ENCODE peak calls at places on chromosomes 2 and 18, in four cellular contexts. S, W, E and Y are unnamed samples. For H3K4me1 and H3K36me3, the result is how much of the 10 kb centered on the place peaks cover.

GRCh38 chr2:171287036-171287435 is 126.3 kb upstream of the TLK1 start:
- DNase-seq in S (no peak), W (no peak), E (no peak), Y (no peak)

GRCh38 chr18:23077493-23078256 is 57.6 kb upstream of the CABLES1 start:
- DNase-seq in S (no peak), W (peak), E (no peak), Y (no peak)

GRCh38 chr2:226329180-226329579 is 470.4 kb downstream of the IRS1 start:
- DNase-seq in S (no peak), W (no peak), E (no peak), Y (no peak)

GRCh38 chr2:54422072-54422581 is 34.0 kb upstream of the SPTBN1 start:
- DNase-seq in S (no peak), W (no peak), E (no peak), Y (no peak)

GRCh38 chr18:9806905-9807304 is 78.9 kb upstream of the TXNDC2 start:
- DNase-seq in S (no peak), W (no peak), E (no peak), Y (no peak)

GRCh38 chr2:17506736-17507616 is 11.3 kb downstream of the RAD51AP2 start:
- DNase-seq in S (no peak), W (no peak), E (no peak), Y (no peak)

GRCh38 chr18:8814206-8814605 is 108.8 kb downstream of the MTCL1 start:
- DNase-seq in S (no peak), W (no peak), E (no peak), Y (no peak)

GRCh38 chr2:54680397-54681032 is 42.9 kb upstream of the EML6 start:
- DNase-seq in S (no peak), W (no peak), E (no peak), Y (no peak)

GRCh38 chr2:229910832-229911412 is 10.9 kb downstream of the TRIP12 start:
- DNase-seq in S (no peak), W (peak), E (no peak), Y (no peak)

GRCh38 chr18:73007195-73007934 is 139.6 kb upstream of the NETO1 start:
- DNase-seq in S (no peak), W (no peak), E (no peak), Y (no peak)

GRCh38 chr2:47569658-47570398 is 166.9 kb downstream of the MSH2 start:
- DNase-seq in S (no peak), W (peak), E (no peak), Y (no peak)

GRCh38 chr2:8575011-8575750 is 106.7 kb upstream of the ID2 start:
- DNase-seq in S (no peak), W (no peak), E (no peak), Y (no peak)
- H3K4me1 ChIP-seq in S (under half), W (under half), E (under half), Y (under half)

GRCh38 chr2:231701456-231702373 is 6.6 kb upstream of the PTMA start:
- DNase-seq in S (no peak), W (no peak), E (peak), Y (peak)
- H3K27ac ChIP-seq in S (peak), W (no peak), E (peak), Y (peak)

GRCh38 chr2:207534390-207534789 is 4.6 kb downstream of the CREB1 start:
- DNase-seq in S (no peak), W (no peak), E (no peak), Y (no peak)
- H3K36me3 ChIP-seq in S (under half), W (under half), E (under half), Y (under half)

GRCh38 chr2:144508162-144508765 is 11.7 kb downstream of the ZEB2 start:
- DNase-seq in S (no peak), W (no peak), E (no peak), Y (no peak)
- H3K4me1 ChIP-seq in S (under half), W (half or more), E (under half), Y (half or more)

DNA sequence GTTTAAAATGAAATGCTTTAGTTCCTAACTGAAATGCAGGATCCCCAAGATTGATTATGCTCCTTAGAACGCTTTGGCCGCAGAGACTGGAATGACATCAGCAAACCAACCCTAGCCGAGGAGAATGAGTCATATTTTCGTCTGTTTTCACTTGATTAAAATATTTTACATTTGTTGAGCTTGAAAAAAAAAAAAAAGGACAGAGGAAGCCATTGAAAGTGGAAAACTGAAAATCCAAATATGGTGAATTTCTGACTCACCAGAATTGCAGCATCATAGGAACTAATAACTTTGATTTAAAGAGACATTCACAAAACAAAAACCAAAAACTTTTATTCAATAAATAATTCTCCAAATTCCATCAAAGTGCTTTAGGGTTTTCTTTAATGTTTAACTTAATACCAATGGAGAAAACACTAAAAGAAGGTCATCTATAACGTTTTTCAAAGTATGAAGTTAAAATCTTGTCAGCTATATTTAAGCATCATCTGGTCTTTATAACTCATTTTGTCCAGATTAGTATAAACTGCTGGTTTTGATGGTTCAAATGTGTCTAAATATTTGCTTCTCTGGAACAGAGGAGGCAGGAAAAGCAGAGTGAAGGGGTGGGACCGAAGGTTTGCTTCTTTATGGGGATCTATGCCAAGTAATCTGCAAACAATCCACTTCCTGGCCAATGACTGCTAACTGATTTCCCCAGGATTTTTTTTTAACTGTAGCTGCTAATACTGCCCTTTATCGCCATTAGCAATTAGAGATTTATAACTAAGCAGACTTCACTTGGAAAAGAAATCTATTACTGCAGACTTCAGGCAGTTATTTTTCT is 30.9 kb upstream of the COL5A2 start:
- DNase-seq in S (no peak), W (no peak), E (peak), Y (no peak)
- H3K27ac ChIP-seq in S (peak), W (peak), E (no peak), Y (peak)

DNA sequence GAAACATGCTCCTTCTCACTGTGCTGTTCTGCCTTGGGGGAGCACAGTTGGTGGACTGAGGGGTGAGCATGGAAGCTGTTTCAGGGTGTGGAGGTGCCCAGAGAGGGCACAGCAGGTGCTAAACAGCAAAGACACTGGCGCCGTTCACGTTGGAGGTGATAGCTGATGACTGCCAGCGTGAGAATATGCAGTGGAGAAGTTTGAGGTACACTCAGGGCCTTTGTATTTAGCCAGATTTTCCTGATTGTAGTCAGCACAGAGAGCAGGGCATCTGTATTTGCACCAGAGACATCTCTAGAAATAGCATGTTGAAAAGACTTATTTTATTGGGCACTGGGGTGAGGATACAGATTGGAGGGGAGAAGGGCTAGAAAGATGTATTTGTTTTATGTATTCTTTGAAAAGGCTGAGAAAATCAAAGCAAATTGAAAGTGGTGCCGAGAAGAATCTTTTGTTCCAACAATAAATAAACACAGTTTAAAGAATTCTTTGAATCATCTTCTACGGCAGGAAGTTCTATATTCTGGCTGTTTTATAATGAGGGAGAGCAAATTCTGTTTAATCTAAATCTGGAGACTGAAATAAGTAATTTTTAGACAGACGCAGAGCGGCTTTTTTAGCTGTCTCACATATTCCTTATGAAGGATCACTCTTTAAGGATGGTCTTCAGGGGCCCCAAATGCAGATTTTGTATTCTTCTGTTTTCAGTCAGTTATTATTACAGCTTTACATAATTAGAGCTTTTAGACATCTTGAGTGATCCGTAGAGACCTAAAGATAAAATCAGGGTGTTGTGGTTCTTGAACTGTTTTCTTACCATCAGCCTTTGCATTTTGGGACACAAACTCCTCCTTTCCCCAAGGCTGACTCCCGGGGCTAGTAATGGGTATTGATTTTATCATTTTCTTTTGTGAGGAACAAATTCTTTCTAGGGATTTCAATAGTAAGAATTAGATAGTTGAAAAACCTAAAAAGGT is 7.1 kb downstream of the ZNF532 start:
- DNase-seq in S (no peak), W (no peak), E (no peak), Y (no peak)
- H3K36me3 ChIP-seq in S (under half), W (half or more), E (under half), Y (under half)

GRCh38 chr18:31040982-31041345 is 1.6 kb downstream of the DSC3 start:
- DNase-seq in S (no peak), W (peak), E (no peak), Y (no peak)

GRCh38 chr18:31041346-31042067 is 1.0 kb downstream of the DSC3 start:
- DNase-seq in S (no peak), W (peak), E (peak), Y (peak)

GRCh38 chr18:31043709-31044108 is 1.2 kb upstream of the DSC3 start:
- DNase-seq in S (no peak), W (no peak), E (no peak), Y (no peak)

GRCh38 chr18:31042068-31042390 is 513 bp downstream of the DSC3 start:
- DNase-seq in S (no peak), W (no peak), E (no peak), Y (no peak)

DNA sequence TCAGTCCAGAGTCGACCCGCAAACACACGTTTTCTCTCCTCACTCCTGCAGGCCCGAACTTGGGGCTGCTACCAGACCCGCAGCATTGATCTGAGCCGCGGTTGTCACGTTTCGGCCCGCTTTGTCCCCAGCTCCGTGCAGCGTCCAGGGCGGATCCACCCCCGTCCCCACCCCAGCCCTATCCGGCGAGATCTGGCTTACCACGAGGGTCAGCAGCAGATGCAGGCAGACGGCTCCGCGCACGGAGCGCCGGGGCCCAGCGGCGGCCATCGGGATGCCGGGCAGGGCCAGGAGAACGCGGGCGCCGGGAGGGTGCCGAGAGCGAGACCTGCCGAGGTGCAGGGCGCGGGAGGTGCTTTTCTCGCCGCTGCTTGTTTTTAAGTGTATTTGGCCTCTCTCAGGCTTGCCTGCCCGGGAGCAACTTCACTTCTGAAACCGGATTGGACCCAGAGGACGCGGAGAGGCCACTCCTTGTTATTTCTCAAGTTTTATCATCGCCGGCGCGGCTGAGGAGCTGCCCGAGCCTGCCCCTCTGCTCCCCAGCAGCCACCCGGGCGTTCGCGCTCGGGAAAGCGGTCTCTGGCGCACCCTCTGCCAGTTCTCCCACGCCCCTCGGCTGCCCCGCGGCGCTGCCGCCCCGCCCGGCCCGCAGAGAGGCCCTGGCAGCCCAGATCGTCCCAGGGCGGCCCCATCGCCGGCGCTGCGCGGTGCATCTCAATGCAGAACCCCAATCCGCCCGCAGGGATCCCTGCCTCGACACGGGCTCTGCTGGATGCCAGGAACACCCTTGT is at the start of gene DSC3:
- DNase-seq in S (no peak), W (peak), E (peak), Y (peak)
- H3K4me1 ChIP-seq in S (under half), W (under half), E (under half), Y (under half)

DNA sequence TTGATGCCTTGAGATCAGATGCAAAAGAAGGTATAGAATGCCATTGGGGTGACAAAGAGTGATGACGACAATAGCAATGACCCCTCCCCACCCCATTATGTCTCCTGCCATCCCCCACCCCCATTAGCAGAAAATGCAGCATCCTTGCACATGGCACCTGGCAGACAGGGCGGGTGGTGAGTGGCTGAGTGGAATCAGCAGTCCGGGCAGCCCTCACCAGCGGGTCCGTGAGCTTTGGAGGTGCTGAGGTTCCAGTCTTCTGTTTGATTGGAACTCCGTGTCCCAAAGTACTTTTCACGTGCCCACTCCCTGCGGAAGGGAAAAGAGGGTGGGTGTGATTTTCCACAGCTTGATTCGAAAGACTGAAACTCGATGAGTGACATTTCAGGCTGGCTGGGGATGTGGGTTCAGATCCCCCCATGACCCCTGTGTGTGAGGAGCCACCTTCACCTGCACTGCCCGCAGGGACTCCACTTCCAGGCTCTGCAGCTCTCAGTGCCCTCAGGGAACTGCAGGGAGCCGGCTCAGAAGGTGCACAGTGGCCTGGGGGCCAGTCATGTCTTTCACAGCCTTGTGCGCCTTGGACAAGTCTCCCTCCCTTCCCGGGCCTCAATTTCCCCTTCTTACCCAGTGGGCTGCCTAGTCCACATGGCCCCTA is 130.9 kb downstream of the GLI2 start:
- DNase-seq in S (no peak), W (no peak), E (no peak), Y (peak)
- H3K27ac ChIP-seq in S (no peak), W (no peak), E (no peak), Y (peak)